ENCODE peak calls at places on chromosome 22, in five cellular contexts. I, L, M, W and V are unnamed samples.

GRCh38 chr22:30210235-30210831 is 36.2 kb downstream of the LIF start:
- DNase-seq in I (no peak), M (no peak), L (peak), W (peak), V (no peak)

GRCh38 chr22:41094036-41094435 is 1.6 kb downstream of the EP300 start:
- DNase-seq in M (no peak), L (peak), I (peak), W (no peak), V (peak)

GRCh38 chr22:26580240-26580962 is 9.5 kb downstream of the TPST2 start:
- DNase-seq in M (no peak), I (no peak), L (no peak), W (no peak), V (no peak)

GRCh38 chr22:40407831-40408717 is 37.7 kb downstream of the SGSM3 start:
- DNase-seq in L (no peak), W (peak), I (no peak), M (no peak), V (no peak)

GRCh38 chr22:50063589-50064393 is 5.7 kb upstream of the TTLL8 start:
- DNase-seq in W (no peak), L (no peak), I (no peak), M (no peak), V (no peak)

GRCh38 chr22:30286813-30287625 is 2.3 kb downstream of the CASTOR1 start:
- DNase-seq in I (peak), M (no peak), L (peak), W (peak), V (peak)

GRCh38 chr22:19987394-19988306 is 29.0 kb downstream of the ARVCF start:
- DNase-seq in M (no peak), L (no peak), I (no peak), W (no peak), V (no peak)

GRCh38 chr22:42937164-42937854 is 77.6 kb downstream of the PACSIN2 start:
- DNase-seq in L (peak), M (peak), I (peak), W (no peak), V (peak)

GRCh38 chr22:48921411-48921903 is 906.2 kb downstream of the BRD1 start:
- DNase-seq in W (no peak), I (no peak), L (no peak), M (no peak), V (no peak)